ENCODE peak calls at places on chromosomes 4 and X, in seven cellular contexts. C is effector memory CD4-positive, alpha-beta T cell; Z is WTC11; L is DMS 273 treated with DMSO at 0.1 percent for 48 hours; W is activated naive CD4-positive, alpha-beta T cell treated with Interleukin-2 at 50 U/mL for 16 hours; A is H9; P is stimulated activated CD4-positive, alpha-beta T cell treated with anti-CD3 and anti-CD28 coated beads, Interleukin-1b, Interleukin-23, amount 100 ng/mL, for 1 hour. E is an unnamed sample.

GRCh38 chrX:140944710-140945109 is 57.7 kb upstream of the SPANXB1 start:
- DNase-seq in C (no peak), Z (no peak), L (no peak), W (no peak), A (no peak), P (no peak), E (no peak)

GRCh38 chr4:182204042-182204441 is 39.2 kb upstream of the TENM3 start:
- DNase-seq in C (no peak), Z (no peak), L (no peak), W (no peak), A (no peak), P (no peak), E (no peak)

GRCh38 chr4:81454498-81454897 is 17.2 kb downstream of the RASGEF1B start:
- DNase-seq in C (no peak), Z (no peak), L (no peak), W (peak), A (no peak), P (no peak), E (no peak)

GRCh38 chrX:9704876-9705465 is 60.7 kb downstream of the GPR143 start:
- DNase-seq in C (no peak), Z (no peak), L (no peak), W (no peak), A (no peak), P (no peak), E (no peak)

GRCh38 chr4:3391422-3391821 is 50.3 kb upstream of the HGFAC start:
- DNase-seq in C (no peak), Z (no peak), L (no peak), W (no peak), A (peak), P (no peak), E (no peak)

GRCh38 chrX:2627272-2627867 is 63.7 kb upstream of the CD99 start:
- DNase-seq in C (no peak), Z (peak), L (no peak), W (peak), A (peak), P (no peak), E (no peak)

GRCh38 chr4:8211229-8211628 is 12.1 kb downstream of the SH3TC1 start:
- DNase-seq in C (no peak), Z (no peak), L (no peak), W (no peak), A (no peak), P (no peak), E (no peak)

GRCh38 chr4:124566030-124566429 is 146.5 kb downstream of the ANKRD50 start:
- DNase-seq in C (no peak), Z (no peak), L (no peak), W (no peak), A (no peak), P (no peak), E (no peak)

GRCh38 chr4:19239565-19239964 is 1012.1 kb upstream of the SLIT2 start:
- DNase-seq in C (no peak), Z (no peak), L (no peak), W (no peak), A (no peak), P (no peak), E (no peak)

GRCh38 chr4:89134775-89135319 is 23.5 kb downstream of the TIGD2 start:
- DNase-seq in C (no peak), Z (no peak), L (no peak), W (no peak), A (no peak), P (no peak), E (no peak)

GRCh38 chr4:186725422-186726149 is 1.9 kb upstream of the FAT1 start:
- DNase-seq in C (no peak), Z (peak), L (peak), W (no peak), A (peak), P (no peak), E (no peak)

GRCh38 chr4:169340834-169341233 is 70.1 kb upstream of the SH3RF1 start:
- DNase-seq in C (no peak), Z (no peak), L (no peak), W (no peak), A (no peak), P (no peak), E (no peak)

GRCh38 chrX:131273024-131273423 is 16.1 kb downstream of the IGSF1 start:
- DNase-seq in C (no peak), Z (no peak), L (no peak), W (no peak), A (no peak), P (no peak), E (no peak)

GRCh38 chr4:186669159-186669720 is 54.4 kb downstream of the FAT1 start:
- DNase-seq in C (no peak), Z (peak), L (no peak), W (no peak), A (peak), P (no peak), E (no peak)

GRCh38 chr4:6548201-6548881 is 26.6 kb upstream of the MAN2B2 start:
- DNase-seq in C (no peak), Z (peak), L (no peak), W (no peak), A (peak), P (no peak), E (no peak)

GRCh38 chr4:10007772-10008171 is 13.5 kb downstream of the SLC2A9 start:
- DNase-seq in C (no peak), Z (no peak), L (no peak), W (no peak), A (no peak), P (no peak), E (no peak)

GRCh38 chr4:95929448-95930064 is 89.7 kb downstream of the PDHA2 start:
- DNase-seq in C (no peak), Z (no peak), L (no peak), W (no peak), A (no peak), P (no peak), E (no peak)

GRCh38 chrX:54891573-54891972 is 29.1 kb upstream of the TRO start:
- DNase-seq in C (peak), Z (no peak), L (peak), W (peak), A (no peak), P (no peak), E (no peak)

GRCh38 chr4:102759835-102760644 is 728 bp downstream of the MANBA start:
- DNase-seq in C (no peak), Z (no peak), L (no peak), W (no peak), A (no peak), P (no peak), E (no peak)

GRCh38 chrX:7143076-7143475 is 4.4 kb upstream of the STS start:
- DNase-seq in C (no peak), Z (no peak), L (no peak), W (no peak), A (no peak), P (no peak), E (no peak)

GRCh38 chr4:78372282-78372988 is 179.1 kb upstream of the ANXA3 start:
- DNase-seq in C (no peak), Z (no peak), L (no peak), W (no peak), A (no peak), P (no peak), E (no peak)

E was measured in NK-92 treated with Interleukin-12 subunit alpha and Interleukin-12 subunit beta, amount 100 ng/mL, for 24 hours.